ENCODE peak calls at places on chromosomes 11 and 22, in five cellular contexts. One of them, this sample, is unnamed.

GRCh38 chr11:26949846-26950245 is 44.1 kb upstream of the FIBIN start:
- DNase-seq in HFF-Myc: no peak
- DNase-seq in mesothelial cell of epicardium: no peak
- DNase-seq in glomerular endothelial cell: no peak
- DNase-seq in stimulated activated naive CD4-positive, alpha-beta T cell treated with Interleukin-2 at 50 U/mL for 16 hours: no peak
- DNase-seq in this sample: no peak

GRCh38 chr11:34643846-34644245 is 23.0 kb downstream of the EHF start:
- DNase-seq in HFF-Myc: no peak
- DNase-seq in stimulated activated naive CD4-positive, alpha-beta T cell treated with Interleukin-2 at 50 U/mL for 16 hours: no peak
- DNase-seq in glomerular endothelial cell: no peak
- DNase-seq in mesothelial cell of epicardium: no peak
- DNase-seq in this sample: no peak

GRCh38 chr11:134144744-134145143 is 75.9 kb downstream of the JAM3 start:
- DNase-seq in glomerular endothelial cell: no peak
- DNase-seq in HFF-Myc: no peak
- DNase-seq in mesothelial cell of epicardium: no peak
- DNase-seq in stimulated activated naive CD4-positive, alpha-beta T cell treated with Interleukin-2 at 50 U/mL for 16 hours: no peak
- DNase-seq in this sample: no peak

GRCh38 chr22:40176921-40177737 is 596 bp upstream of the TNRC6B start:
- DNase-seq in glomerular endothelial cell: no peak
- DNase-seq in mesothelial cell of epicardium: no peak
- DNase-seq in HFF-Myc: no peak
- DNase-seq in stimulated activated naive CD4-positive, alpha-beta T cell treated with Interleukin-2 at 50 U/mL for 16 hours: peak; percentile 80
- DNase-seq in this sample: peak; percentile 20

GRCh38 chr22:44574057-44574456 is 76.0 kb upstream of the RTL6 start:
- DNase-seq in stimulated activated naive CD4-positive, alpha-beta T cell treated with Interleukin-2 at 50 U/mL for 16 hours: no peak
- DNase-seq in glomerular endothelial cell: no peak
- DNase-seq in mesothelial cell of epicardium: no peak
- DNase-seq in HFF-Myc: no peak
- DNase-seq in this sample: no peak

GRCh38 chr11:2995091-2995561 is 3.0 kb upstream of the NAP1L4 start:
- DNase-seq in HFF-Myc: no peak
- DNase-seq in glomerular endothelial cell: no peak
- DNase-seq in mesothelial cell of epicardium: no peak
- DNase-seq in stimulated activated naive CD4-positive, alpha-beta T cell treated with Interleukin-2 at 50 U/mL for 16 hours: no peak
- DNase-seq in this sample: no peak

GRCh38 chr11:72864692-72865655 is 50.8 kb downstream of the ATG16L2 start:
- DNase-seq in mesothelial cell of epicardium: no peak
- DNase-seq in stimulated activated naive CD4-positive, alpha-beta T cell treated with Interleukin-2 at 50 U/mL for 16 hours: no peak
- DNase-seq in HFF-Myc: no peak
- DNase-seq in glomerular endothelial cell: no peak
- DNase-seq in this sample: no peak

GRCh38 chr11:69867076-69868002 is 48.1 kb upstream of the FGF3 start:
- DNase-seq in stimulated activated naive CD4-positive, alpha-beta T cell treated with Interleukin-2 at 50 U/mL for 16 hours: no peak
- DNase-seq in mesothelial cell of epicardium: no peak
- DNase-seq in HFF-Myc: no peak
- DNase-seq in glomerular endothelial cell: no peak
- DNase-seq in this sample: peak; percentile 23

GRCh38 chr11:3631331-3631730 is 10.5 kb downstream of the ART5 start:
- DNase-seq in glomerular endothelial cell: no peak
- DNase-seq in stimulated activated naive CD4-positive, alpha-beta T cell treated with Interleukin-2 at 50 U/mL for 16 hours: no peak
- DNase-seq in HFF-Myc: no peak
- DNase-seq in mesothelial cell of epicardium: no peak
- DNase-seq in this sample: no peak

GRCh38 chr11:17221968-17222367 is 14.2 kb upstream of the PIK3C2A start:
- DNase-seq in HFF-Myc: no peak
- DNase-seq in glomerular endothelial cell: no peak
- DNase-seq in mesothelial cell of epicardium: no peak
- DNase-seq in stimulated activated naive CD4-positive, alpha-beta T cell treated with Interleukin-2 at 50 U/mL for 16 hours: no peak
- DNase-seq in this sample: no peak